ENCODE peak calls at places on chromosomes 4 and X, in seven cellular contexts. G, Q, Z, O, N, B and A are unnamed samples.

GRCh38 chr4:38241541-38241940 is 281.3 kb downstream of the PTTG2 start:
- DNase-seq in G (no peak), Q (no peak), Z (no peak), O (no peak), N (no peak), B (peak; percentile 19), A (no peak)

GRCh38 chr4:3339566-3339965 is 46.7 kb downstream of the RGS12 start:
- DNase-seq in G (no peak), Q (no peak), Z (no peak), O (no peak), N (no peak), B (no peak), A (no peak)

GRCh38 chr4:171896426-171896825 is 83.2 kb downstream of the GALNTL6 start:
- DNase-seq in G (no peak), Q (no peak), Z (no peak), O (no peak), N (no peak), B (no peak), A (no peak)

GRCh38 chrX:42443267-42443666 is 334.7 kb downstream of the PPP1R2C start:
- DNase-seq in G (no peak), Q (no peak), Z (no peak), O (no peak), N (no peak), B (no peak), A (no peak)

GRCh38 chr4:86036729-86037128 is 323.1 kb downstream of the MAPK10 start:
- DNase-seq in G (peak; percentile 86), Q (peak; percentile 69), Z (no peak), O (no peak), N (no peak), B (peak; percentile 69), A (peak; percentile 63)

GRCh38 chr4:59612235-59612634 is 1587.9 kb upstream of the ADGRL3 start:
- DNase-seq in G (no peak), Q (peak; percentile 2), Z (peak; percentile 33), O (no peak), N (no peak), B (peak; percentile 58), A (no peak)

GRCh38 chr4:31134720-31135119 is 414.6 kb downstream of the PCDH7 start:
- DNase-seq in G (no peak), Q (no peak), Z (no peak), O (no peak), N (no peak), B (no peak), A (no peak)

GRCh38 chr4:40195182-40196177 is 1.4 kb upstream of the RHOH start:
- DNase-seq in G (no peak), Q (no peak), Z (no peak), O (peak; percentile 51), N (no peak), B (no peak), A (no peak)

GRCh38 chr4:128424524-128425195 is 137.0 kb upstream of the PGRMC2 start:
- DNase-seq in G (no peak), Q (peak; percentile 21), Z (no peak), O (no peak), N (no peak), B (peak; percentile 76), A (no peak)

GRCh38 chrX:49257846-49258748 is 6.4 kb downstream of the FOXP3 start:
- DNase-seq in G (no peak), Q (no peak), Z (no peak), O (no peak), N (no peak), B (no peak), A (no peak)

GRCh38 chr4:140109626-140110213 is 44.3 kb downstream of the MAML3 start:
- DNase-seq in G (no peak), Q (no peak), Z (no peak), O (no peak), N (no peak), B (no peak), A (no peak)

GRCh38 chr4:56871357-56871993 is 36.2 kb upstream of the REST start:
- DNase-seq in G (no peak), Q (no peak), Z (peak; percentile 11), O (no peak), N (peak; percentile 50), B (no peak), A (no peak)

GRCh38 chrX:14864626-14865025 is 8.2 kb downstream of the FANCB start:
- DNase-seq in G (no peak), Q (peak; percentile 76), Z (no peak), O (no peak), N (no peak), B (peak; percentile 5), A (no peak)

GRCh38 chrX:56800801-56801200 is 71.8 kb downstream of the NBDY start:
- DNase-seq in G (no peak), Q (no peak), Z (no peak), O (peak; percentile 65), N (no peak), B (no peak), A (no peak)

GRCh38 chrX:47174846-47175587 is 18.6 kb upstream of the UBA1 start:
- DNase-seq in G (no peak), Q (no peak), Z (peak; percentile 2), O (no peak), N (no peak), B (no peak), A (no peak)

GRCh38 chrX:139930923-139931645 is 1.8 kb downstream of the ATP11C start:
- DNase-seq in G (peak; percentile 42), Q (no peak), Z (peak; percentile 26), O (peak; percentile 53), N (no peak), B (peak; percentile 23), A (no peak)

GRCh38 chrX:83819304-83819703 is 41.6 kb upstream of the CYLC1 start:
- DNase-seq in G (no peak), Q (no peak), Z (no peak), O (no peak), N (no peak), B (no peak), A (no peak)

GRCh38 chr4:182916483-182917181 is 554 bp downstream of the DCTD start:
- DNase-seq in G (peak; percentile 53), Q (peak; percentile 79), Z (peak; percentile 73), O (peak; percentile 44), N (peak; percentile 72), B (peak; percentile 47), A (peak; percentile 39)

GRCh38 chrX:110401142-110401541 is 42.5 kb downstream of the RTL9 start:
- DNase-seq in G (no peak), Q (no peak), Z (no peak), O (peak; percentile 8), N (no peak), B (no peak), A (no peak)

GRCh38 chrX:51395474-51395806 is 62.8 kb downstream of the NUDT10 start:
- DNase-seq in G (no peak), Q (no peak), Z (no peak), O (no peak), N (no peak), B (no peak), A (no peak)

DNA sequence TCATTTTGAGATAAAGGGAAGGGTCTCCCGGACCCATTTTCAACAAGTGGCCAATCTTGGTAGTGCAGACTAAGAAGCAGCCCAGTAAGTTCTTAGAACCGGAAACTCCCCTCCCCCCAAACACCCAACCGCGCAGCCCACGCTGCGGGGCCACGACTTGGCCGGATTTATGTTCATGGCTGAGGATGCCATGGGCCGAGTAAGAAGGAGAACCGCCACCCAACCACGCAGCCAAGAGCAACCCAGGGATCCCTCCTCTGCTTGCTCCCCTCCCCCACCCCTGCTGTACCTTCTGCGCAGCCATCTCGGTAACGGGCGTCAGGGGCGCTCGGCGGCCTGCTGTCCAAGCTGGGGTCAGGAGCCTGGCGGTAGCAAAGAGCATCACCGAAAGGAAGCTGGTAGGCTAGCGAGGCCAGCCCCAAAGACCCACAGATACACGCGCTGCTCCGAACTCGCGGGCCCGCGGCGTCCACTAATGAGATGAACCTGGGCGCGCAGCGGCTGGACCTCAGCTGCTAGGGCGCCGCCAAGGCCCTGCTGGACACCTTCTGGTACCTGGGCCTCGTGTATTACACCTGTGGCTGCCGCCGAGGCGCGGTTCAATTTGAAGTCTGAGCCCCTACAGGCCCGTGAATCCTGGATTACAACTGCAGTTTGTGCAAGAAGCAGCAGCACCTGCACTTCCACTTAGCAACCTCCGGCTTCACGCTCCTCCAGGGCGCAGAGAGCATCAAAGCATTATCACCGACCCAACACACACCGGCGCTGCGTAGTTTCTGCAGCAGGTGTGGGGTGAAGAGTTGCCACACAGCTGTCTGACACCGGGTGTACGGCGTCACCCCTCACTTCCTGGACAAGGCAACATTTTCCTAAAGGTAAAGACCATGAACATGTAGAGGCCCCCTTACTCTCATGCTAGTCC is 63.4 kb downstream of the NUDT10 start:
- DNase-seq in G (no peak), Q (no peak), Z (no peak), O (peak; percentile 89), N (peak; percentile 43), B (no peak), A (no peak)
- H2AFZ ChIP-seq in G (no peak overlapping the region), Q (peak overlapping the region; percentile 84), Z (no peak overlapping the region), O (peak overlapping the region; percentile 55), N (peak overlapping the region; percentile 51), B (peak overlapping the region; percentile 62), A (no peak overlapping the region)

DNA sequence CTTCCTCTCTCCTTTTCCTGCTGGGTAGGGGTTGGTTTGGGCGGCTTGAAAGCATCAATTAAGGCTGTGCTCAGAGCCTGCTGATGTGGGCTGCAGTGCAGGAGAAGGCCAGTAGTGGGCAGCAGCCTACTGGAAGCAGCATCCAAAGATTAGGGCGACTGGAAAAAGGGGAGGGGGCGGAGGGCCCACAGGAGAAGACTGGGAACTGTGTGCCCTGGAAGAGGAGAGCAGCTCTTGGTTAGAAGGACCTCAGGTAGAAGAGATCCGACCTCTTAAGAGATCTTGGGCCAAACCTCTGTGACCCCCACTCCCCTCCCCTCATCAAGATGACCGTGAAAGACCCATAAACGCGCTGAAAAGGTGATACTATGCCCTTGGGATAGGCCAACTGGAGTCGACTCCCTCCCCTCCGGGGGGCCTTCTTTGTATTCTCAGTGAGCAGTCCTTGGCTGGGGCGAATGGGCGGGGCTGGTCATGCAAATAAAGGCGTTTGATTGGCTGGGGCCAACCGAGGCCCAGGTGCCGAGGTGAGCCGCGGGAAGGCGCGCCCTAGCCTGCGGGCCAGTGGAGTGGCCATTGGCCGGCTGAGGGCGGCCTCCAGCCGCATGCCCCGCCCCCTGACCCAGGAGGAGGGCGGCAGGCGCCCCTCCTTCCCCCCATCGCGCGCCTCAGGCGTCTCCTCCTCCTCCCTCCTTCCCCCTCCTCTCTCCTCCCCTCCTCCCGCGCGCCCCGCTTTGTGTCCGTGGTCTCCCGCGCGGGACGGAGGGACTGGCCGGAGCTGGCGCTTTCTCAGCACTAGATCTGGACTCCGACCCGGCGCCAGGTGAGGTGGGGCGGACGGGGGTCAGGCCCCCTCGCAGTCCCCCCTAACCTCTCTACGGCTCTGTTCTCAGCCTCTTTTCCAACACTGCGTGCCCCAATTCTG is 10.1 kb downstream of the DLG3 start:
- DNase-seq in G (peak; percentile 49), Q (peak; percentile 53), Z (peak; percentile 89), O (peak; percentile 22), N (peak; percentile 86), B (peak; percentile 77), A (peak; percentile 90)
- H3K4me3 ChIP-seq in G (peak overlapping the region; percentile 31), Q (peak overlapping the region; percentile 56), Z (peak overlapping the region; percentile 52), O (no peak overlapping the region), N (peak overlapping the region; percentile 78), B (peak overlapping the region; percentile 58), A (peak overlapping the region; percentile 83)

GRCh38 chr4:91471280-91471679 is 832.5 kb upstream of the GRID2 start:
- DNase-seq in G (no peak), Q (no peak), Z (no peak), O (no peak), N (no peak), B (no peak), A (no peak)
- H2AFZ ChIP-seq in G (no peak overlapping the region), Q (no peak overlapping the region), Z (no peak overlapping the region), O (no peak overlapping the region), N (peak overlapping the region; percentile 31), B (no peak overlapping the region), A (no peak overlapping the region)

DNA sequence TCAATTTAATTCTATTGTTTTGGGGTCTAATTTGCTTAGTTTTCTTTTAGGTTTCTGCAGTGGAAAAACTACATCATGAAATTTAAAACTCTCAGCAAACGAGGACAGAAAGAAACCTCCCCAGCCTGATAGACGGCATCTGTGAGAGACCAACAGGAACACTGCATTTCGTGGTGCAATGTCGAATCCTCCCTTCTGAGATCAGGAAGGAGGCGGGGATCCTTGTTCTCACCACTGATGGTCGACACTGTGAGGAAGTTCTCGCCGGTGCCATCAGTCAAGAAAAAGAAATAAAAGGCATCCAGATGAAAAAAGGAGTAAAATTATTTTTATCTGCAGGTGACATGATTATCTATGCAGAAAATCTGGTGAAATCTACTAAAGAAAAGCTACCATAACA is 16.5 kb downstream of the GAK start:
- DNase-seq in G (peak; percentile 20), Q (peak; percentile 31), Z (no peak), O (peak; percentile 33), N (no peak), B (no peak), A (no peak)
- H3K4me3 ChIP-seq in G (no peak overlapping the region), Q (no peak overlapping the region), Z (no peak overlapping the region), O (peak overlapping the region; percentile 23), N (no peak overlapping the region), B (no peak overlapping the region), A (no peak overlapping the region)